ENCODE peak calls at places on chromosomes 6 and 20, in five cellular contexts. X is colonic mucosa, U is SK-N-SH, J is cardiac fibroblast, E is astrocyte of the spinal cord. A is an unnamed sample.

GRCh38 chr20:432208-432607 is 24.1 kb downstream of the RBCK1 start:
- DNase-seq in X (no peak), U (no peak), J (no peak), E (no peak), A (no peak)

GRCh38 chr6:143337201-143337949 is 113.1 kb downstream of the ADAT2 start:
- DNase-seq in X (peak; percentile 55), U (peak; percentile 48), J (peak; percentile 30), E (no peak), A (peak; percentile 85)

GRCh38 chr6:33317418-33317667 is 201 bp downstream of the ZBTB22 start:
- DNase-seq in X (peak; percentile 72), U (peak; percentile 92), J (no peak), E (no peak), A (no peak)

GRCh38 chr6:119346450-119346849 is 3.1 kb downstream of the MAN1A1 start:
- DNase-seq in X (no peak), U (no peak), J (no peak), E (no peak), A (no peak)

GRCh38 chr6:111080713-111081112 is 6.6 kb upstream of the SLC16A10 start:
- DNase-seq in X (peak; percentile 24), U (no peak), J (no peak), E (no peak), A (no peak)

GRCh38 chr20:53578492-53579222 is 15.0 kb downstream of the ZNF217 start:
- DNase-seq in X (peak; percentile 84), U (peak; percentile 77), J (peak; percentile 97), E (peak; percentile 88), A (no peak)

GRCh38 chr20:10280016-10280908 is 61.6 kb downstream of the SNAP25 start:
- DNase-seq in X (no peak), U (no peak), J (no peak), E (no peak), A (no peak)

GRCh38 chr20:44117296-44118184 is 69.4 kb downstream of the JPH2 start:
- DNase-seq in X (no peak), U (no peak), J (no peak), E (no peak), A (no peak)

GRCh38 chr6:145813285-145814034 is 1.1 kb downstream of the FBXO30 start:
- DNase-seq in X (no peak), U (peak; percentile 4), J (peak; percentile 82), E (peak; percentile 73), A (no peak)

GRCh38 chr20:3420211-3420707 is 12.8 kb upstream of the DNAAF9 start:
- DNase-seq in X (peak; percentile 28), U (no peak), J (peak; percentile 96), E (peak; percentile 10), A (no peak)

GRCh38 chr6:113856571-113857564 is at the start of gene MARCKS:
- DNase-seq in X (peak; percentile 95), U (peak; percentile 82), J (peak; percentile 93), E (peak; percentile 95), A (peak; percentile 88)

GRCh38 chr6:69027861-69028260 is 392.8 kb downstream of the ADGRB3 start:
- DNase-seq in X (no peak), U (no peak), J (no peak), E (no peak), A (no peak)

GRCh38 chr6:47153066-47153755 is 111.1 kb upstream of the ADGRF1 start:
- DNase-seq in X (no peak), U (no peak), J (peak; percentile 44), E (no peak), A (no peak)

GRCh38 chr20:23484081-23484480 is 6.8 kb upstream of the CST8 start:
- DNase-seq in X (no peak), U (no peak), J (no peak), E (no peak), A (no peak)

GRCh38 chr6:118580585-118581419 is 32.7 kb downstream of the PLN start:
- DNase-seq in X (peak; percentile 44), U (peak; percentile 49), J (peak; percentile 95), E (peak; percentile 81), A (no peak)

GRCh38 chr6:168739381-168739780 is 298.4 kb downstream of the SMOC2 start:
- DNase-seq in X (no peak), U (no peak), J (no peak), E (no peak), A (no peak)

GRCh38 chr6:106027760-106028159 is 58.4 kb upstream of the PRDM1 start:
- DNase-seq in X (no peak), U (no peak), J (no peak), E (no peak), A (no peak)
- TF ChIP-seq CTCF in X (no peak), U (no peak), J (no peak), E (no peak), A (no peak)

DNA sequence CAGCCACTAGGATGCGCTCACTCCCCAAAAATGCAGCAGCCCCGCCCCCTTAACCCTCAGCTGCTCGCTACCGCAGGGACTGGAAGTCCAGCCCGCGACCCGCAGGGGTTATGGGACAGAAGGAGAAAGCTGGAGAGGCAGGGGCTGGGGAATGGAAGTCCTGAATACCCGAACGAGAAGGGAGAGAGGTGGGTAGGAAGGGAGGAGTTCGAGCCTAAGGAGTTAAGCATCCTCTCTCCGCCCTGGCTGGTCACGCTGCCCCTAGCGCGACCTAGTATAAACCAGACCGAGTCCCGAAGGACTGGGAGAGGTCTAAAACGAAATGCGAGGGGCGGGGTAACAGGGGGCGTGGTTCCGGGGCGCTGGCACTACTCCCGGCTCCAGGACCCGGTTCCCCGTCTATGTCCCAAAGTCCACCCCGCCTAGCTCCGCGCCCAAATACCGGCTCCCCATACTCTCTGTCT is 448 bp upstream of the DDAH2 start:
- DNase-seq in X (peak; percentile 97), U (peak; percentile 93), J (peak; percentile 94), E (peak; percentile 90), A (peak; percentile 90)
- TF ChIP-seq CTCF in X (peak; percentile 46), U (no peak), J (no peak), E (peak; percentile 63), A (peak; percentile 66)

GRCh38 chr6:121791396-121792315 is 356.2 kb downstream of the GJA1 start:
- DNase-seq in X (no peak), U (no peak), J (peak; percentile 39), E (no peak), A (no peak)
- TF ChIP-seq CTCF in X (no peak), U (peak; percentile 17), J (peak; percentile 27), E (peak; percentile 5), A (peak; percentile 12)

GRCh38 chr6:123619156-123619555 is 17.6 kb downstream of the TRDN start:
- DNase-seq in X (no peak), U (no peak), J (no peak), E (no peak), A (no peak)

GRCh38 chr6:123622780-123623179 is 14.0 kb downstream of the TRDN start:
- DNase-seq in X (no peak), U (no peak), J (no peak), E (no peak), A (no peak)

GRCh38 chr6:123616016-123616415 is 20.7 kb downstream of the TRDN start:
- DNase-seq in X (no peak), U (no peak), J (no peak), E (no peak), A (no peak)

GRCh38 chr6:123616942-123617341 is 19.8 kb downstream of the TRDN start:
- DNase-seq in X (no peak), U (no peak), J (no peak), E (no peak), A (no peak)
- TF ChIP-seq CTCF in X (no peak), U (no peak), J (no peak), E (no peak), A (no peak)

GRCh38 chr6:162856885-162857284 is 129.1 kb downstream of the PACRG start:
- DNase-seq in X (no peak), U (peak; percentile 79), J (peak; percentile 82), E (peak; percentile 92), A (no peak)
- TF ChIP-seq CTCF in X (peak; percentile 36), U (peak; percentile 74), J (peak; percentile 59), E (peak; percentile 70), A (peak; percentile 45)

GRCh38 chr6:134114489-134114888 is 62.1 kb upstream of the SLC2A12 start:
- DNase-seq in X (no peak), U (no peak), J (no peak), E (no peak), A (no peak)
- TF ChIP-seq CTCF in X (no peak), U (no peak), J (no peak), E (no peak), A (no peak)

DNA sequence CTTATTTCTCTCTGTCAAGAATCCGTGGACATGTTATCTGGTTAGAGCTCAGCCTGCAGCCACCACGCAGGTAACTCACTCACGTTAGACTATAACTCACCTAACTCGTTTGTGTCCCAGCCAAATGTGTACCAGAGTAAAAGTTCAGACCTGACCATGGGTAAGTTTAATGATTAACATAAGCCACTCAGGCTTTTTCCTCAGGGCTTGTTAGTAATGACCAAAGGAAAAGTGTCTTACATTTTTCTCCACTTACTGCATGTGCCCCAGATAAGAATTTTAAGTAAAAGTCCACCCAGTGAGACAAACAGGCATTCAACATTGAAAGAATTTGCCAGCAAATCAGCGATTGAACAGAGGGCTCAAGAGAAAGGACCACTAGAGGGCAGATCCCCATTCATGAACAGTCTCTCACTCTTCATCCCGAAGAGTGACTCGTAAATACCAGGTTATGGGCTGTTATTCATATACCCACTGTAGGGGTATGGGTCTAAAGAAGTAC is at the start of gene PKHD1:
- DNase-seq in X (peak; percentile 55), U (peak; percentile 24), J (no peak), E (no peak), A (no peak)
- TF ChIP-seq CTCF in X (peak; percentile 36), U (peak; percentile 47), J (no peak), E (peak; percentile 28), A (peak; percentile 46)

GRCh38 chr20:33767739-33768138 is 35.9 kb downstream of the ZNF341 start:
- DNase-seq in X (no peak), U (no peak), J (no peak), E (no peak), A (no peak)
- TF ChIP-seq CTCF in X (no peak), U (no peak), J (no peak), E (no peak), A (no peak)